ENCODE peak calls at places on chromosomes 12 and 14, in eight cellular contexts. T, W, X, B, Q, I, L and D are unnamed samples.

GRCh38 chr14:22472935-22473854 is 115.8 kb downstream of the DAD1 start:
- DNase-seq in W (peak), T (peak), L (peak), B (peak), X (peak), Q (peak), I (no peak), D (peak)

GRCh38 chr12:120830052-120830940 is 73.9 kb downstream of the SPPL3 start:
- DNase-seq in Q (no peak), T (no peak), I (no peak), X (no peak), W (no peak), L (peak), B (no peak), D (no peak)

GRCh38 chr12:46459111-46459510 is 86.5 kb upstream of the SLC38A2 start:
- DNase-seq in L (no peak), W (peak), I (no peak), B (peak), T (peak), Q (no peak), X (no peak), D (no peak)

GRCh38 chr14:51653096-51653814 is 1.5 kb downstream of the FRMD6 start:
- DNase-seq in L (peak), Q (peak), W (peak), X (peak), B (peak), I (no peak), T (peak), D (peak)

GRCh38 chr12:88308825-88309224 is 166.7 kb downstream of the TMTC3 start:
- DNase-seq in L (no peak), T (peak), X (no peak), W (peak), Q (no peak), B (peak), I (no peak), D (no peak)

GRCh38 chr12:118103601-118104382 is at the start of gene VSIG10:
- DNase-seq in Q (peak), L (peak), X (peak), W (peak), I (no peak), T (peak), B (peak), D (peak)

GRCh38 chr14:22337938-22338337 is 251.1 kb downstream of the DAD1 start:
- DNase-seq in W (no peak), X (no peak), B (no peak), Q (no peak), T (no peak), L (no peak), I (no peak), D (no peak)

GRCh38 chr14:39555749-39556148 is 123.5 kb upstream of the FBXO33 start:
- DNase-seq in B (no peak), X (no peak), L (no peak), I (no peak), T (no peak), Q (no peak), W (no peak), D (no peak)

GRCh38 chr14:100605706-100606686 is 18.8 kb upstream of the BEGAIN start:
- DNase-seq in X (no peak), B (peak), I (no peak), Q (no peak), L (peak), T (no peak), W (no peak), D (no peak)

GRCh38 chr12:98635657-98636323 is 8.8 kb downstream of the IKBIP start:
- DNase-seq in B (peak), I (no peak), X (no peak), L (peak), W (peak), T (peak), Q (no peak), D (no peak)

GRCh38 chr12:132180648-132181546 is 36.6 kb downstream of the NOC4L start:
- DNase-seq in B (no peak), W (no peak), X (no peak), T (no peak), I (no peak), L (no peak), Q (no peak), D (no peak)

GRCh38 chr12:110846615-110847566 is at the start of gene CCDC63:
- DNase-seq in T (no peak), I (no peak), W (peak), X (peak), B (peak), L (peak), Q (peak), D (peak)

GRCh38 chr12:129657179-129657578 is 246.6 kb downstream of the TMEM132D start:
- DNase-seq in I (no peak), L (no peak), W (no peak), B (no peak), T (no peak), X (no peak), Q (no peak), D (no peak)

GRCh38 chr14:48693793-48694192 is 892.4 kb downstream of the RPS29 start:
- DNase-seq in T (no peak), W (no peak), X (no peak), B (no peak), L (no peak), I (no peak), Q (no peak), D (no peak)

GRCh38 chr14:48686650-48687049 is 899.5 kb downstream of the RPS29 start:
- DNase-seq in Q (no peak), I (no peak), W (no peak), T (no peak), X (no peak), L (no peak), B (no peak), D (no peak)

GRCh38 chr14:48690349-48690748 is 895.8 kb downstream of the RPS29 start:
- DNase-seq in Q (no peak), W (no peak), T (no peak), I (no peak), L (peak), X (no peak), B (peak), D (no peak)
- TF ChIP-seq CTCF in Q (no peak), W (no peak), T (no peak), I (no peak), L (peak), X (peak), B (no peak), D (no peak)

GRCh38 chr12:116532428-116532827 is 26.8 kb upstream of the MAP1LC3B2 start:
- DNase-seq in I (no peak), B (no peak), T (no peak), Q (no peak), X (no peak), W (no peak), L (no peak), D (no peak)
- TF ChIP-seq CTCF in I (no peak), B (no peak), T (no peak), Q (no peak), X (no peak), W (no peak), L (peak), D (no peak)

GRCh38 chr14:69531135-69531534 is 43.5 kb downstream of the CCDC177 start:
- DNase-seq in W (no peak), T (no peak), B (no peak), I (no peak), X (no peak), L (no peak), Q (no peak), D (no peak)

GRCh38 chr14:69536976-69537375 is 37.7 kb downstream of the CCDC177 start:
- DNase-seq in B (no peak), X (no peak), W (no peak), L (no peak), T (no peak), I (no peak), Q (no peak), D (no peak)

GRCh38 chr14:69538766-69539165 is 35.9 kb downstream of the CCDC177 start:
- DNase-seq in I (no peak), T (no peak), B (no peak), L (no peak), Q (no peak), X (no peak), W (no peak), D (no peak)

GRCh38 chr14:69532561-69533335 is 41.9 kb downstream of the CCDC177 start:
- DNase-seq in L (no peak), B (no peak), T (peak), Q (no peak), I (no peak), W (no peak), X (peak), D (peak)

DNA sequence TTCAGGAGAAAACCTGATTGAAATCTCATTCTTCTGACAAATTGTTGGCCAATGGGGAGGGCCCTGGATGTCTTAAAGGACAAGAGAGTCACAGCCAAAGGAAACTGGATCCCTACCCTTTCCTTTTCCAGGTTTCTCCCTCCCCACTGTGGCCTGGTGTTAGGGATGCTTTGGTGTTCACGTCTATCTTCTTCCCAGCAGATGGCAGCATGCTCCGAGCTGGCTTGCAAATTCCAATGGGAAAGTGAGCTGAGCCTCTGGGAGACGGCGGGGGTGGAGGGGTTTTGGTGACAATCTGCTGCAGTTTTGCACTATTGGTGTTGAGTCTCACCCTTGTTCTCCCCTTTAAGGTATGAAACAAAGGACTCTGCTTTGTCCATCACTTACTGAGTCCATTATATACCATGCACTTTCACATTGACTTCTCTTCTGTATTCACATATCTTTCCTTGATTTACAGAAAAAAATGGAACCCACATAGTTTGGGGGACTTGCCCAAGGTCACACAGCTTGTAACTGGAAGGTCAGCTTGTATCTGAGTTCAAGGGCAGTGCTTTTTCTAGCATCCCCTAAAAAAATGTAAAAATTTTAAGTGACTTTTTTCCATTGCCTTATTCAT is 39.3 kb downstream of the CCDC177 start:
- DNase-seq in I (no peak), X (peak), T (peak), B (peak), W (peak), L (peak), Q (no peak), D (peak)
- TF ChIP-seq CTCF in I (no peak), X (peak), T (peak), B (peak), W (peak), L (peak), Q (peak), D (peak)

GRCh38 chr12:82325540-82326336 is 32.4 kb downstream of the CCDC59 start:
- DNase-seq in B (no peak), W (no peak), I (no peak), T (no peak), X (no peak), L (no peak), Q (no peak), D (no peak)

GRCh38 chr12:82329508-82329907 is 28.7 kb downstream of the CCDC59 start:
- DNase-seq in X (peak), L (peak), T (no peak), W (no peak), Q (no peak), I (no peak), B (no peak), D (no peak)

DNA sequence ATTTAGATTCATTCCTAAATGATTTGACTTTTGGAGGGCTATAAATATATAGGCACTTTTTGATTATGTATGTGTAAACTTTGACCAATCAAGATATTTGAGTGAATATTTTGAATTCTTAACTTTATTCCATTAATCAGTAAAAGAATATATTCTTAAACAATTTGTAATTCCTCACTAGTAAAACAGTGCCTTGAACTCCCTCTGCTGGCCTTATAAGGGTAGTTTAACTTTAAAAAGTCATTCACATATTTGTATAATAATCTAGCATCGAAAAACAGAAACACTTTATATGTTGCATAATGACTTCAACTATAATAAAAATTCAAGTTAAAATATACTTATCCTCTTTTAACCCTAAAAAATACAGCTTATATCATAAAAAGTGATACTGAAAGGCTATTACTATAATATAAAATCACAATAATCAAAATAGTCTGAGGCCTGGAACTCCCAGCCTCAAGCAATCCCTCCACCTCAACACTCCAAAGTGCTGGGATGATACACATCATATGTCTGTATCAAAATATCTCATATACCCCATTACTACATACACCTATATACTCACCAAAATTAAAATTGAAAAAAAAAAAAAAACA is 31.2 kb downstream of the CCDC59 start:
- DNase-seq in Q (no peak), X (peak), L (peak), I (no peak), W (peak), T (peak), B (peak), D (no peak)
- TF ChIP-seq CTCF in Q (peak), X (peak), L (peak), I (peak), W (peak), T (peak), B (peak), D (peak)

GRCh38 chr12:11209098-11209497 is 22.4 kb upstream of the TAS2R42 start:
- DNase-seq in Q (no peak), I (no peak), W (no peak), X (no peak), L (no peak), T (no peak), B (no peak), D (peak)
- TF ChIP-seq CTCF in Q (no peak), I (no peak), W (no peak), X (no peak), L (no peak), T (no peak), B (no peak), D (no peak)

GRCh38 chr12:1791104-1791927 is 29.0 kb upstream of the LRTM2 start:
- DNase-seq in L (peak), Q (peak), X (peak), I (peak), W (peak), B (peak), T (peak), D (peak)
- TF ChIP-seq CTCF in L (peak), Q (peak), X (peak), I (peak), W (peak), B (peak), T (peak), D (peak)

GRCh38 chr14:76101980-76102379 is 49.7 kb upstream of the GPATCH2L start:
- DNase-seq in I (no peak), Q (no peak), B (no peak), W (no peak), L (no peak), X (no peak), T (no peak), D (no peak)
- TF ChIP-seq CTCF in I (no peak), Q (no peak), B (no peak), W (no peak), L (no peak), X (no peak), T (no peak), D (no peak)

GRCh38 chr12:2636741-2637140 is 158.0 kb upstream of the FKBP4 start:
- DNase-seq in Q (peak), X (no peak), T (no peak), L (no peak), I (no peak), B (no peak), W (no peak), D (no peak)
- TF ChIP-seq CTCF in Q (no peak), X (no peak), T (no peak), L (no peak), I (no peak), B (no peak), W (no peak), D (no peak)

GRCh38 chr12:33926095-33926494 is 96.2 kb upstream of the ALG10 start:
- DNase-seq in Q (no peak), X (no peak), L (no peak), T (no peak), W (no peak), B (no peak), I (no peak), D (no peak)
- TF ChIP-seq CTCF in Q (no peak), X (no peak), L (peak), T (peak), W (no peak), B (no peak), I (no peak), D (no peak)

GRCh38 chr12:92930421-92930820 is 1.3 kb upstream of the EEA1 start:
- DNase-seq in I (no peak), T (no peak), X (no peak), B (no peak), W (no peak), L (no peak), Q (no peak), D (no peak)

GRCh38 chr12:92928431-92928961 is 599 bp downstream of the EEA1 start:
- DNase-seq in W (no peak), X (peak), B (peak), T (peak), L (no peak), I (peak), Q (peak), D (no peak)

GRCh38 chr12:92929957-92930356 is 862 bp upstream of the EEA1 start:
- DNase-seq in L (no peak), Q (no peak), T (peak), I (no peak), W (peak), B (no peak), X (no peak), D (no peak)

GRCh38 chr12:92927436-92928116 is 1.5 kb downstream of the EEA1 start:
- DNase-seq in L (peak), W (peak), T (peak), Q (no peak), B (peak), I (no peak), X (peak), D (no peak)

GRCh38 chr12:92928962-92929915 is at the start of gene EEA1:
- DNase-seq in B (peak), X (peak), W (peak), Q (peak), I (peak), L (peak), T (peak), D (peak)
- TF ChIP-seq CTCF in B (no peak), X (peak), W (peak), Q (peak), I (no peak), L (peak), T (no peak), D (no peak)